ENCODE peak calls at places on chromosomes 3 and 15, in five cellular contexts. S is fibroblast of lung, H is psoas muscle, B is ovary, X is SJCRH30. Q is an unnamed sample.

GRCh38 chr3:9552252-9552999 is 1.2 kb downstream of the LHFPL4 start:
- DNase-seq in S (peak; percentile 62), H (peak; percentile 20), B (peak; percentile 52), X (peak; percentile 20), Q (peak; percentile 24)

GRCh38 chr3:5226783-5227182 is 39.3 kb downstream of the EDEM1 start:
- DNase-seq in S (peak; percentile 27), H (no peak), B (no peak), X (peak; percentile 34), Q (peak; percentile 5)

GRCh38 chr3:100067589-100067988 is 46.7 kb downstream of the FILIP1L start:
- DNase-seq in S (no peak), H (no peak), B (no peak), X (no peak), Q (no peak)

GRCh38 chr3:98602078-98602678 is 8.8 kb upstream of the CPOX start:
- DNase-seq in S (peak; percentile 66), H (no peak), B (no peak), X (peak; percentile 74), Q (no peak)

GRCh38 chr3:111924283-111924682 is 54.5 kb upstream of the ABHD10 start:
- DNase-seq in S (no peak), H (peak; percentile 68), B (no peak), X (peak; percentile 99), Q (no peak)

GRCh38 chr15:70561885-70562284 is 201.5 kb downstream of the UACA start:
- DNase-seq in S (no peak), H (no peak), B (no peak), X (no peak), Q (no peak)

GRCh38 chr3:157594413-157594812 is 91.2 kb upstream of the VEPH1 start:
- DNase-seq in S (no peak), H (no peak), B (no peak), X (no peak), Q (no peak)

GRCh38 chr3:8386221-8386620 is 115.4 kb upstream of the LMCD1 start:
- DNase-seq in S (peak; percentile 16), H (no peak), B (no peak), X (peak; percentile 19), Q (no peak)

GRCh38 chr15:101014921-101015841 is 96.0 kb downstream of the LRRK1 start:
- DNase-seq in S (peak; percentile 50), H (peak; percentile 69), B (peak; percentile 84), X (peak; percentile 91), Q (peak; percentile 42)

GRCh38 chr3:126546549-126547239 is 12.0 kb downstream of the C3orf22 start:
- DNase-seq in S (no peak), H (no peak), B (no peak), X (no peak), Q (no peak)

GRCh38 chr3:127706312-127706711 is 33.6 kb downstream of the ABTB1 start:
- DNase-seq in S (no peak), H (no peak), B (no peak), X (no peak), Q (no peak)

GRCh38 chr3:142595951-142596725 is at the start of gene PLS1:
- DNase-seq in S (peak; percentile 77), H (peak; percentile 80), B (peak; percentile 92), X (peak; percentile 93), Q (peak; percentile 87)

GRCh38 chr3:18946524-18946923 is 201.8 kb upstream of the KCNH8 start:
- DNase-seq in S (no peak), H (no peak), B (no peak), X (no peak), Q (no peak)

DNA sequence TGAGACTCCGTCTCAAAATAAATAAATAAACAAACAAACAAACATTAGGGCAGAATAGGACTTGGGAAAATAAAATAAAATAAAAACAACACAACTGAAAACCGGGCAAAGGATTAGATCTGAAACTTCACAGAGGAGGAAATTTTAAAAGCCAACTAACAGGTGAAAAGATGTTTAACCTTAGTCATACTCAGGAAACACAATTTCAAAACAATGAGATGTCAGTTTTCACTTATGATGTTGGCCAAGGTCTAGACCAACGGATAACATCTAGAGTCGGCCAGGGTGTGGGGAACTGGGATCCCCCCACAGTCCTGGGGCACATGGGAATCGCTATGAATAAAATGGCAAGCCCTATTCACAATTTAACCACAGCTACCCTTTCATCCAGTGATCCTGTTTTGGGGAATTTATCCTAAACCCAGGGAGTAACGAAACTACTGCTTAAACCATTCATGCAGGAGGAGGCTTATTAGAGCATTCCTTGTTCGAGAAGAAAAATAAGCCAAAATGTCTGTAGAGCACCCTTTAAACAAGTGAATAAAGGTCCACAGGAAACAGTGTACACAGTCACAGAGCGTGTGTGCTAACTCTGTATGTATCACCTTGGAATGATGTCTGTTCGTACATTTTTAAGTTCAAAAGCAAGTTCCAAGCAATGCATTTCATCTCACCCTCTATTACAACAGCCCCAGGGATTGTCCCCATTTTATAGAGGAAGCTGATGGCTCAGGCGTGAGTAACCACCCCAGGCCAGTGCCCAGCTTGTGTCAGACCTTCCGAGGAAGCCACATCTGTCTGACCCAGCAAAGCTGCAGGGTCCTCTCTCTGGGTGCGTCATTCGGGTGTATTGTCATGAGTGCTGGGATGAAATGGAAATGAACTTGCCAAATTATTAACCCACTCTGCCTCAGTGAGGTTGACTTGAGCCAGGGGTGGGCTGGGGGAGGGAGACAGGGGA is 6.3 kb upstream of the ANPEP start:
- DNase-seq in S (peak; percentile 76), H (no peak), B (no peak), X (no peak), Q (no peak)
- H3K4me3 ChIP-seq in S (no peak overlapping the region), H (no peak overlapping the region), B (no peak overlapping the region), X (no peak overlapping the region), Q (no peak overlapping the region)

GRCh38 chr3:48663489-48664312 is 1.0 kb upstream of the CELSR3 start:
- DNase-seq in S (peak; percentile 98), H (peak; percentile 83), B (peak; percentile 87), X (peak; percentile 99), Q (peak; percentile 84)

GRCh38 chr3:48662753-48663488 is at the start of gene CELSR3:
- DNase-seq in S (peak; percentile 90), H (peak; percentile 47), B (peak; percentile 68), X (no peak), Q (peak; percentile 78)

GRCh38 chr3:48662140-48662752 is 440 bp downstream of the CELSR3 start:
- DNase-seq in S (no peak), H (no peak), B (no peak), X (no peak), Q (no peak)

GRCh38 chr3:48660800-48661400 is 1.8 kb downstream of the CELSR3 start:
- DNase-seq in S (no peak), H (no peak), B (no peak), X (no peak), Q (no peak)

GRCh38 chr3:48661501-48662139 is 1.1 kb downstream of the CELSR3 start:
- DNase-seq in S (peak; percentile 43), H (peak; percentile 57), B (peak; percentile 86), X (peak; percentile 27), Q (peak; percentile 70)
- H3K27me3 ChIP-seq in S (peaks cover 5% of the 10 kb centered on the region), H (peaks cover 21% of the 10 kb centered on the region), B (no peaks in the 10 kb centered on the region), X (no peaks in the 10 kb centered on the region), Q (peaks cover 6% of the 10 kb centered on the region)

DNA sequence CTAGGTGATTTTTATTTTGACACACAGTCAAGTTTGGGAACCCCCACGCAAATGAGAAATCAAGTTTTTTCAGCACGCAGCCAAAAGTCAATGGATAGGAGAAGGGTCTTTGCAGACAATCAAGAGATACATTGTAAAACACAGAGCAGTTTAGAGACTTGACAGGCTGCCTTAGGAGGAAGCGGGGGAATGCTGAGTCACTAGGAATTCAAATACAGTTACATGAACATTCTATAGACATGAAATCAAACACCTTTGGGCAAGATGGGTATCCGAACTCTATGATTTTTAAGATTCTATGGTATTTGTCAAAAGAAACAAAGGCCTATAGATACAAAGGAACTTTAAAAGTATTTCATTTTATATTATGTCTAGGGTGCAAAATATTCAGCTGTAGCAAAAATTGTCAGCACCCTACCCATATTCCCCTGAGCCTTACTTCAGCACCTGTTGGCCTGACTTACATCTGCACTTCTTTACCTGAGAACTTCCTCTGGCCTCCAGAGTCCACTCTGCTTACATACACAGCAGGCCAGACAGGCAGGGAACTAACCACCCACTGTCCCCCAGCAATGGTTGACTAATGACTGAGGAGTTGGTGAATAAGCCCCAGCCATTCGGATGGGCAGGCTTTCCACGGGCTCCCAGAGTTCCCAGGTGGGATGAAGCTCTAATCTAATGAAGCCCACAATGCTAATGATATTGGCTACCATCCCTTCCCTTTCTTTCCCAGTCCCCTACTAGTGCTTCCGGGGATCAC is 289.3 kb upstream of the RORA start:
- DNase-seq in S (peak; percentile 2), H (no peak), B (no peak), X (no peak), Q (no peak)
- H3K4me3 ChIP-seq in S (no peak overlapping the region), H (no peak overlapping the region), B (no peak overlapping the region), X (no peak overlapping the region), Q (no peak overlapping the region)

DNA sequence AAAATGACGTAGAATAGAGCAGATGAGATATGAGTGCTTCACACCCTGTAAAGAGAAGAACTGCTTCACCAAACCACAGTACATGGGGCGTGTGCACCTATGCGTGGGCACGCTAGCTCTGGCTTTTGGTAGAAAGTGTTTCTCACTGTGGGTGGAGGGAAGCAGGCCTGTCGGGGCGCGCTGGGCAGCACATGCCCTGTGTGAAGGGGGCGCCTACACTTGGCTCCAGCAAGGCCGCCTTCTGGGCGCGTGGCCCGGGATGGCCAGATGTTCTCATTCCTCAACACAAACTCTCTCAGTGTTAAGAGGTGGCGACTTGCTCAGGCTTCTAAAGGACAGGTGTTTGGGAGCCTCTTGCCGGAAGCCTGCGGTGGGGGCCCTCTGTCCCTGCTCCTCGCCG is 90.0 kb downstream of the FBLN2 start:
- DNase-seq in S (no peak), H (no peak), B (no peak), X (peak; percentile 20), Q (no peak)
- H3K27me3 ChIP-seq in S (no peaks in the 10 kb centered on the region), H (no peaks in the 10 kb centered on the region), B (no peaks in the 10 kb centered on the region), X (peaks cover 17% of the 10 kb centered on the region), Q (no peaks in the 10 kb centered on the region)

DNA sequence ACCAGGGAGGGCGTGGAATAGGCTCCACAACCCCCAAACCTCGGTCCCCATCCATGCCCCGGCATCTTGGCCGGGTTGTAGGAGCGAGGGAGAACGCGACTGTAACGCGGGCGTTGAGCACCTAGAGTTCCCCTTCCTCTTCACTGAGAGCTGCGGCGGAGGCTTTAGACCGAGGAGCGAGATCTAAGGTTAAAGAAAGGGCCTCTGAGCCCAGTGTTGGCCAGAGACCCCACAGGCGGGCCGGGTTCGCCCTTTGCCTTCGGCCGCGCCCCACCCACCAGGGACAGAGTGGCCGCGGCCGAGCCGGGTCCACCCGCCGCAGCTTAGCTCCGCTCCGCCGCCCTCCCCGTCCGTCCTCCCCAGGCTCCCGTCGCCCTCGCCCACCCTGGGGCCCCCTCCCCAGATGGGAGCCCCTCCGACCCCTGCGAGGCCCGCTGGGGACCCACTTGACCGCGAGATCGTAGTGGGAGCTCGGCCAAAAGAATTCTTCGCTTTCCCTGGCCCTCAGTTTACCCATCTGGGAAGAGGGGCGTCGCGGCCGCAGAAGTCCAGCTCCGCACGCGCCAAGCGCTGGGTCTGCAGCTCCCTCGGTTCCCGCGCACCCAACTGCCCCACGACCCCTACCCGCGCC is 425 bp downstream of the ANPEP start:
- DNase-seq in S (no peak), H (no peak), B (no peak), X (no peak), Q (peak; percentile 5)
- H3K4me3 ChIP-seq in S (peak overlapping the region; percentile 56), H (peak overlapping the region; percentile 61), B (peak overlapping the region; percentile 17), X (no peak overlapping the region), Q (no peak overlapping the region)

DNA sequence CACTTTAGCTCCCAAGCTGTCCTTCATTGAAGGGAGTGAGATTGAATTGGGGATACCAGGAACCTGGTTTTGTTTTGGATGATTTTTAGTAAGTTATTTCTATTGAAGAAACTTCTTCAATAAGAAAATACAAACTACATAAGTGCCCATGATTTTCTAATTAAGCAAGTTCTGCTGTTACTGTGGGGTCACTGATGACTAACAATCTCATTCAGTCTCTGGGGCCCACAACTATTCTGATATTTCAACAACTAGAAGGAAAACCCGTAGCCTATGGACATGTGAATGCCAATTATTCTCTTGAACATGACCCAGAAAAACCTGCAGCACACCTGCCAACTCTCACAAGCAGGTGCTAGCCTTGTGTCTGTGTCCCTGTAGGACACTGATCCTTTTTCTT is 184.6 kb downstream of the DCLK3 start:
- DNase-seq in S (no peak), H (no peak), B (no peak), X (no peak), Q (no peak)
- H3K27me3 ChIP-seq in S (no peaks in the 10 kb centered on the region), H (no peaks in the 10 kb centered on the region), B (no peaks in the 10 kb centered on the region), X (no peaks in the 10 kb centered on the region), Q (no peaks in the 10 kb centered on the region)

Q was measured in CD4-positive, alpha-beta memory T cell.